ENCODE peak calls at places on chromosomes 11 and 22, in six cellular contexts. One of them, this sample, is unnamed.
A peak's percentile ranks its signal among the peaks of the same experiment; 100 is the strongest.

GRCh38 chr11:125494987-125495725 is 909 bp downstream of the FEZ1 start:
- DNase-seq in neuronal stem cell: peak; percentile 53
- DNase-seq in uterus: peak; percentile 35
- DNase-seq in gastrocnemius medialis: no peak
- DNase-seq in DND-41: no peak
- DNase-seq in prostate gland: peak; percentile 8
- DNase-seq in this sample: no peak

GRCh38 chr11:35905901-35906661 is 37.8 kb upstream of the LDLRAD3 start:
- DNase-seq in gastrocnemius medialis: no peak
- DNase-seq in DND-41: no peak
- DNase-seq in neuronal stem cell: no peak
- DNase-seq in prostate gland: peak; percentile 27
- DNase-seq in uterus: no peak
- DNase-seq in this sample: no peak

GRCh38 chr11:69449320-69450063 is 32.0 kb upstream of the LINC01488 start:
- DNase-seq in gastrocnemius medialis: peak; percentile 37
- DNase-seq in DND-41: no peak
- DNase-seq in neuronal stem cell: no peak
- DNase-seq in prostate gland: no peak
- DNase-seq in uterus: peak; percentile 65
- DNase-seq in this sample: peak; percentile 59

GRCh38 chr22:42432020-42432596 is at the start of gene NFAM1:
- DNase-seq in DND-41: no peak
- DNase-seq in uterus: no peak
- DNase-seq in neuronal stem cell: no peak
- DNase-seq in gastrocnemius medialis: peak; percentile 39
- DNase-seq in prostate gland: no peak
- DNase-seq in this sample: no peak

GRCh38 chr22:23061471-23062280 is 8.6 kb upstream of the GNAZ start:
- DNase-seq in DND-41: peak; percentile 2
- DNase-seq in gastrocnemius medialis: no peak
- DNase-seq in prostate gland: no peak
- DNase-seq in uterus: no peak
- DNase-seq in neuronal stem cell: no peak
- DNase-seq in this sample: no peak

GRCh38 chr22:27842236-27842993 is 40.9 kb upstream of the MN1 start:
- DNase-seq in prostate gland: no peak
- DNase-seq in uterus: no peak
- DNase-seq in gastrocnemius medialis: no peak
- DNase-seq in DND-41: no peak
- DNase-seq in neuronal stem cell: no peak
- DNase-seq in this sample: no peak

GRCh38 chr11:91700854-91701253 is 523.8 kb upstream of the FAT3 start:
- DNase-seq in uterus: no peak
- DNase-seq in prostate gland: no peak
- DNase-seq in gastrocnemius medialis: no peak
- DNase-seq in DND-41: no peak
- DNase-seq in neuronal stem cell: no peak
- DNase-seq in this sample: no peak

GRCh38 chr11:86722041-86722440 is 49.6 kb upstream of the ME3 start:
- DNase-seq in prostate gland: no peak
- DNase-seq in gastrocnemius medialis: no peak
- DNase-seq in uterus: no peak
- DNase-seq in neuronal stem cell: no peak
- DNase-seq in DND-41: no peak
- DNase-seq in this sample: no peak

GRCh38 chr11:64204464-64204989 is 2.0 kb upstream of the FERMT3 start:
- DNase-seq in gastrocnemius medialis: peak; percentile 88
- DNase-seq in prostate gland: peak; percentile 94
- DNase-seq in DND-41: peak; percentile 88
- DNase-seq in neuronal stem cell: peak; percentile 48
- DNase-seq in uterus: peak; percentile 88
- DNase-seq in this sample: peak; percentile 86

GRCh38 chr11:122215244-122215992 is 99.4 kb upstream of the BLID start:
- DNase-seq in uterus: peak; percentile 63
- DNase-seq in prostate gland: peak; percentile 40
- DNase-seq in neuronal stem cell: peak; percentile 67
- DNase-seq in gastrocnemius medialis: peak; percentile 76
- DNase-seq in DND-41: peak; percentile 43
- DNase-seq in this sample: peak; percentile 98

GRCh38 chr11:46116007-46116711 is 5.1 kb downstream of the PHF21A start:
- DNase-seq in DND-41: no peak
- DNase-seq in gastrocnemius medialis: no peak
- DNase-seq in uterus: no peak
- DNase-seq in prostate gland: no peak
- DNase-seq in neuronal stem cell: no peak
- DNase-seq in this sample: no peak

GRCh38 chr11:87128372-87128771 is 90.6 kb downstream of the TMEM135 start:
- DNase-seq in DND-41: no peak
- DNase-seq in uterus: no peak
- DNase-seq in neuronal stem cell: no peak
- DNase-seq in gastrocnemius medialis: no peak
- DNase-seq in prostate gland: no peak
- DNase-seq in this sample: no peak

GRCh38 chr22:30824096-30824495 is 129.4 kb downstream of the OSBP2 start:
- DNase-seq in prostate gland: no peak
- DNase-seq in neuronal stem cell: no peak
- DNase-seq in gastrocnemius medialis: no peak
- DNase-seq in DND-41: no peak
- DNase-seq in uterus: no peak
- DNase-seq in this sample: no peak

GRCh38 chr22:37746366-37747089 is 49.7 kb downstream of the TRIOBP start:
- DNase-seq in DND-41: peak; percentile 22
- DNase-seq in uterus: no peak
- DNase-seq in gastrocnemius medialis: no peak
- DNase-seq in neuronal stem cell: peak; percentile 24
- DNase-seq in prostate gland: no peak
- DNase-seq in this sample: no peak
- H3K27ac ChIP-seq in DND-41: peak overlapping the region; percentile 91
- H3K27ac ChIP-seq in uterus: peak overlapping the region; percentile 96
- H3K27ac ChIP-seq in gastrocnemius medialis: peak overlapping the region; percentile 86
- H3K27ac ChIP-seq in neuronal stem cell: peak overlapping the region; percentile 79
- H3K27ac ChIP-seq in prostate gland: peak overlapping the region; percentile 94
- H3K27ac ChIP-seq in this sample: peak overlapping the region; percentile 82

GRCh38 chr11:116861539-116861938 is 24.1 kb upstream of the APOA1 start:
- DNase-seq in gastrocnemius medialis: no peak
- DNase-seq in DND-41: no peak
- DNase-seq in uterus: no peak
- DNase-seq in neuronal stem cell: no peak
- DNase-seq in prostate gland: no peak
- DNase-seq in this sample: peak; percentile 73
- H3K36me3 ChIP-seq in gastrocnemius medialis: peaks cover 61% of the 10 kb centered on the region
- H3K36me3 ChIP-seq in DND-41: peaks cover 59% of the 10 kb centered on the region
- H3K36me3 ChIP-seq in uterus: no peaks in the 10 kb centered on the region
- H3K36me3 ChIP-seq in neuronal stem cell: peaks cover 93% of the 10 kb centered on the region
- H3K36me3 ChIP-seq in prostate gland: no peaks in the 10 kb centered on the region
- H3K36me3 ChIP-seq in this sample: peaks cover 3% of the 10 kb centered on the region

DNA sequence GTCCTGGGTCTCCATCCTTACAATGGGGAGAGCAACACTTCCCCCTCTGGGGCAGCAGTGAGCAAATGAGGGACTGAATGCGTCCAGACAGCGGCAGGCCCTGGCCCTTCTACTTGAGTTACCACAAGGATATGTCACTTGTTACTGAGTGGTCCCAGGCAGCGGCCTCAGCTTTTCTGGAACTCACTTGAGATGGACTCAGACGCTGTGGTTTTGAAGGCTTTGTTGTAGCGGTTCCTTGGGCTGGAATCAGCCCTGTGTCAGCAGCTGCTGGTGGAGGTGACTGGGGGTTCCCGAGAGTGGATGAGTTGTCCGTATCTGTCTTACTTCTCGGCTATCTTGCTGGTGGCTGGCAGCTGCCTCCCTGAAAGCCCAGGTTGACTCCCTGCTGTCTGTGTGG is 77.0 kb downstream of the MICAL2 start:
- DNase-seq in DND-41: no peak
- DNase-seq in uterus: no peak
- DNase-seq in neuronal stem cell: no peak
- DNase-seq in gastrocnemius medialis: no peak
- DNase-seq in prostate gland: no peak
- DNase-seq in this sample: peak; percentile 36
- H3K27ac ChIP-seq in DND-41: no peak overlapping the region
- H3K27ac ChIP-seq in uterus: peak overlapping the region; percentile 68
- H3K27ac ChIP-seq in neuronal stem cell: no peak overlapping the region
- H3K27ac ChIP-seq in gastrocnemius medialis: no peak overlapping the region
- H3K27ac ChIP-seq in prostate gland: no peak overlapping the region
- H3K27ac ChIP-seq in this sample: peak overlapping the region; percentile 66

GRCh38 chr11:66331542-66332370 is 4.5 kb downstream of the RIN1 start:
- DNase-seq in prostate gland: no peak
- DNase-seq in DND-41: no peak
- DNase-seq in neuronal stem cell: no peak
- DNase-seq in uterus: no peak
- DNase-seq in gastrocnemius medialis: no peak
- DNase-seq in this sample: no peak

GRCh38 chr11:66333220-66333877 is 2.9 kb downstream of the RIN1 start:
- DNase-seq in DND-41: no peak
- DNase-seq in uterus: no peak
- DNase-seq in neuronal stem cell: no peak
- DNase-seq in gastrocnemius medialis: no peak
- DNase-seq in prostate gland: no peak
- DNase-seq in this sample: no peak

GRCh38 chr11:66330931-66331330 is 5.3 kb downstream of the RIN1 start:
- DNase-seq in gastrocnemius medialis: no peak
- DNase-seq in uterus: no peak
- DNase-seq in prostate gland: no peak
- DNase-seq in neuronal stem cell: no peak
- DNase-seq in DND-41: no peak
- DNase-seq in this sample: no peak

GRCh38 chr11:66333896-66334604 is 2.2 kb downstream of the RIN1 start:
- DNase-seq in DND-41: no peak
- DNase-seq in uterus: no peak
- DNase-seq in gastrocnemius medialis: no peak
- DNase-seq in neuronal stem cell: no peak
- DNase-seq in prostate gland: no peak
- DNase-seq in this sample: no peak

DNA sequence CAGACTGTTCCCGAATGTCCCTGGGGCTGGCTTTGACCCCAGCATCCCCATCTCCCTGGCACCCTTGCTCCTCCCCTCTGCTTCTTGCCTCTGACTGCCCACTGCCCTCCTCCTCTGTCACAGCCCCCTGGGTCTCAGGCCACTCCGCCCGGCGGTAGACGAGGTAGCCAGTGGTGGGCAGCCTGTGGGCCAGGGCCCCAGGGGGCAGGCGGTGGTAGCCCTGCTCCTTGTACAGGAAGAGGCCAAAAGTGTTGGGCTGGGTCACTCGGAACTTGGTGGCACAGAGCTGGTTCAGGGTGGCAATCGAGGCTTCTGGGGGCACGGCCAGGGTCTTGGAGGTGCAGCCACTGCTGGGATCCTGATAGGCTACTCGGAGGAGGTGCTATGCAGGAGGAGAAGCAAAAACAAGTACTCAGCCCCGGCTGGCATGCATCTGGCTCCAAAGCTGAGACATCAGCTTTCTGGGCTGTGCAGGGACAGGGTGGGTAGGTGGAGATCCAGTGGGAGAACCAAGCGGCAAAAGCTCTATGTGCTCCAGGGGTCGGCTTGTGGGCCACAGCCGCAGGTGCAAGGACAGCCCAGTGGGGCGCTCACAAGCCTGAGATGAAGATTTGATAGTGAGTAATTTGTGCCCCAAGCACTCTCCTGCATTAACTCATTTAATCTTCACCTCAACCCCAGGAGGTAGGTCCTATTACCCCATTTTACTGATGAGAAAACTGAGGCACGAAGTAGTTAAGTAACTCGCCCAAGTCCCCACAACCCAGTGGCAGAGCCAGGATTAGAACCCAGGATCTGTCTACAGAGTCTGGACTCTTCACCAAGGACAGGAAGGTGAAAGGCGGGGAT is 3.6 kb downstream of the RIN1 start:
- DNase-seq in prostate gland: no peak
- DNase-seq in gastrocnemius medialis: no peak
- DNase-seq in DND-41: no peak
- DNase-seq in uterus: no peak
- DNase-seq in neuronal stem cell: no peak
- DNase-seq in this sample: no peak
- H3K36me3 ChIP-seq in prostate gland: no peaks in the 10 kb centered on the region
- H3K36me3 ChIP-seq in gastrocnemius medialis: no peaks in the 10 kb centered on the region
- H3K36me3 ChIP-seq in DND-41: peaks cover 9% of the 10 kb centered on the region
- H3K36me3 ChIP-seq in uterus: no peaks in the 10 kb centered on the region
- H3K36me3 ChIP-seq in neuronal stem cell: peaks cover 4% of the 10 kb centered on the region
- H3K36me3 ChIP-seq in this sample: peaks cover 13% of the 10 kb centered on the region

GRCh38 chr11:72138821-72139390 is 3.4 kb downstream of the FOLR3 start:
- DNase-seq in uterus: no peak
- DNase-seq in neuronal stem cell: no peak
- DNase-seq in gastrocnemius medialis: no peak
- DNase-seq in prostate gland: no peak
- DNase-seq in DND-41: no peak
- DNase-seq in this sample: no peak

GRCh38 chr11:72141066-72141465 is 5.5 kb downstream of the FOLR3 start:
- DNase-seq in gastrocnemius medialis: no peak
- DNase-seq in uterus: no peak
- DNase-seq in neuronal stem cell: no peak
- DNase-seq in prostate gland: no peak
- DNase-seq in DND-41: no peak
- DNase-seq in this sample: peak; percentile 83

GRCh38 chr11:72140661-72141060 is 5.1 kb downstream of the FOLR3 start:
- DNase-seq in gastrocnemius medialis: no peak
- DNase-seq in neuronal stem cell: no peak
- DNase-seq in prostate gland: no peak
- DNase-seq in DND-41: no peak
- DNase-seq in uterus: no peak
- DNase-seq in this sample: no peak

GRCh38 chr11:72136677-72137255 is 1.2 kb downstream of the FOLR3 start:
- DNase-seq in DND-41: no peak
- DNase-seq in uterus: no peak
- DNase-seq in neuronal stem cell: no peak
- DNase-seq in prostate gland: no peak
- DNase-seq in gastrocnemius medialis: no peak
- DNase-seq in this sample: no peak

DNA sequence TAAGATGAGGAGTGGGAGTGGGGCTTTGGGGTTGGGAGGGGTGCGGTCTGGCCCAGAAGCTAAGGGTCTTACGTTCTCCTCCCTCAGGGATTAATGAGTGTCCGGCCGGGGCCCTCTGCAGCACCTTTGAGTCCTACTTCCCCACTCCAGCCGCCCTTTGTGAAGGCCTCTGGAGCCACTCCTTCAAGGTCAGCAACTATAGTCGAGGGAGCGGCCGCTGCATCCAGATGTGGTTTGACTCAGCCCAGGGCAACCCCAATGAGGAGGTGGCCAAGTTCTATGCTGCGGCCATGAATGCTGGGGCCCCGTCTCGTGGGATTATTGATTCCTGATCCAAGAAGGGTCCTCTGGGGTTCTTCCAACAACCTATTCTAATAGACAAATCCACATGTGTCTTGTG is 4.0 kb downstream of the FOLR3 start:
- DNase-seq in gastrocnemius medialis: no peak
- DNase-seq in neuronal stem cell: no peak
- DNase-seq in DND-41: no peak
- DNase-seq in uterus: no peak
- DNase-seq in prostate gland: no peak
- DNase-seq in this sample: no peak
- H3K27ac ChIP-seq in gastrocnemius medialis: no peak overlapping the region
- H3K27ac ChIP-seq in neuronal stem cell: no peak overlapping the region
- H3K27ac ChIP-seq in DND-41: no peak overlapping the region
- H3K27ac ChIP-seq in uterus: no peak overlapping the region
- H3K27ac ChIP-seq in prostate gland: no peak overlapping the region
- H3K27ac ChIP-seq in this sample: no peak overlapping the region